ENCODE peak calls at places on chromosome 3, in nine cellular contexts. One of them, this sample, is unnamed.

GRCh38 chr3:69872783-69873378 is 126.7 kb upstream of the SAMMSON start:
- DNase-seq in brain microvascular endothelial cell: no peak
- DNase-seq in suprapubic skin: no peak
- DNase-seq in CD4-positive, alpha-beta memory T cell: no peak
- DNase-seq in CD8-positive, alpha-beta memory T cell: no peak
- DNase-seq in GM12878: no peak
- DNase-seq in right cardiac atrium: no peak
- DNase-seq in tibial artery: no peak
- DNase-seq in lung: no peak
- DNase-seq in this sample: no peak

GRCh38 chr3:111194048-111194447 is 122.4 kb downstream of the NECTIN3 start:
- DNase-seq in brain microvascular endothelial cell: no peak
- DNase-seq in suprapubic skin: no peak
- DNase-seq in CD4-positive, alpha-beta memory T cell: no peak
- DNase-seq in CD8-positive, alpha-beta memory T cell: no peak
- DNase-seq in GM12878: no peak
- DNase-seq in right cardiac atrium: no peak
- DNase-seq in tibial artery: no peak
- DNase-seq in lung: no peak
- DNase-seq in this sample: no peak

GRCh38 chr3:45711936-45712335 is 22.7 kb downstream of the SACM1L start:
- DNase-seq in brain microvascular endothelial cell: no peak
- DNase-seq in suprapubic skin: no peak
- DNase-seq in CD4-positive, alpha-beta memory T cell: no peak
- DNase-seq in CD8-positive, alpha-beta memory T cell: no peak
- DNase-seq in GM12878: no peak
- DNase-seq in right cardiac atrium: no peak
- DNase-seq in tibial artery: no peak
- DNase-seq in lung: no peak
- DNase-seq in this sample: no peak

GRCh38 chr3:195236801-195237570 is 34.0 kb downstream of the XXYLT1 start:
- DNase-seq in brain microvascular endothelial cell: no peak
- DNase-seq in suprapubic skin: peak
- DNase-seq in CD4-positive, alpha-beta memory T cell: no peak
- DNase-seq in CD8-positive, alpha-beta memory T cell: no peak
- DNase-seq in GM12878: no peak
- DNase-seq in right cardiac atrium: peak
- DNase-seq in tibial artery: no peak
- DNase-seq in lung: no peak
- DNase-seq in this sample: no peak

GRCh38 chr3:49454457-49454856 is 15.6 kb upstream of the DAG1 start:
- DNase-seq in brain microvascular endothelial cell: no peak
- DNase-seq in suprapubic skin: no peak
- DNase-seq in CD4-positive, alpha-beta memory T cell: no peak
- DNase-seq in CD8-positive, alpha-beta memory T cell: no peak
- DNase-seq in GM12878: no peak
- DNase-seq in right cardiac atrium: no peak
- DNase-seq in tibial artery: no peak
- DNase-seq in lung: no peak
- DNase-seq in this sample: no peak

GRCh38 chr3:58577269-58577821 is at the start of gene FAM107A:
- DNase-seq in brain microvascular endothelial cell: peak
- DNase-seq in suprapubic skin: peak
- DNase-seq in CD4-positive, alpha-beta memory T cell: no peak
- DNase-seq in CD8-positive, alpha-beta memory T cell: no peak
- DNase-seq in GM12878: no peak
- DNase-seq in right cardiac atrium: peak
- DNase-seq in tibial artery: peak
- DNase-seq in lung: peak
- DNase-seq in this sample: no peak

GRCh38 chr3:15510493-15510892 is 11.0 kb downstream of the COLQ start:
- DNase-seq in brain microvascular endothelial cell: no peak
- DNase-seq in suprapubic skin: no peak
- DNase-seq in CD4-positive, alpha-beta memory T cell: no peak
- DNase-seq in CD8-positive, alpha-beta memory T cell: no peak
- DNase-seq in GM12878: no peak
- DNase-seq in right cardiac atrium: no peak
- DNase-seq in tibial artery: no peak
- DNase-seq in lung: no peak
- DNase-seq in this sample: no peak

GRCh38 chr3:110094002-110094401 is 756.7 kb upstream of the DPPA4 start:
- DNase-seq in brain microvascular endothelial cell: no peak
- DNase-seq in suprapubic skin: no peak
- DNase-seq in CD4-positive, alpha-beta memory T cell: no peak
- DNase-seq in CD8-positive, alpha-beta memory T cell: no peak
- DNase-seq in GM12878: no peak
- DNase-seq in right cardiac atrium: no peak
- DNase-seq in tibial artery: no peak
- DNase-seq in lung: no peak
- DNase-seq in this sample: no peak

GRCh38 chr3:124832782-124833709 is 54.1 kb downstream of the ITGB5 start:
- DNase-seq in brain microvascular endothelial cell: peak
- DNase-seq in suprapubic skin: no peak
- DNase-seq in CD4-positive, alpha-beta memory T cell: no peak
- DNase-seq in CD8-positive, alpha-beta memory T cell: no peak
- DNase-seq in GM12878: no peak
- DNase-seq in right cardiac atrium: no peak
- DNase-seq in tibial artery: no peak
- DNase-seq in lung: no peak
- DNase-seq in this sample: no peak

DNA sequence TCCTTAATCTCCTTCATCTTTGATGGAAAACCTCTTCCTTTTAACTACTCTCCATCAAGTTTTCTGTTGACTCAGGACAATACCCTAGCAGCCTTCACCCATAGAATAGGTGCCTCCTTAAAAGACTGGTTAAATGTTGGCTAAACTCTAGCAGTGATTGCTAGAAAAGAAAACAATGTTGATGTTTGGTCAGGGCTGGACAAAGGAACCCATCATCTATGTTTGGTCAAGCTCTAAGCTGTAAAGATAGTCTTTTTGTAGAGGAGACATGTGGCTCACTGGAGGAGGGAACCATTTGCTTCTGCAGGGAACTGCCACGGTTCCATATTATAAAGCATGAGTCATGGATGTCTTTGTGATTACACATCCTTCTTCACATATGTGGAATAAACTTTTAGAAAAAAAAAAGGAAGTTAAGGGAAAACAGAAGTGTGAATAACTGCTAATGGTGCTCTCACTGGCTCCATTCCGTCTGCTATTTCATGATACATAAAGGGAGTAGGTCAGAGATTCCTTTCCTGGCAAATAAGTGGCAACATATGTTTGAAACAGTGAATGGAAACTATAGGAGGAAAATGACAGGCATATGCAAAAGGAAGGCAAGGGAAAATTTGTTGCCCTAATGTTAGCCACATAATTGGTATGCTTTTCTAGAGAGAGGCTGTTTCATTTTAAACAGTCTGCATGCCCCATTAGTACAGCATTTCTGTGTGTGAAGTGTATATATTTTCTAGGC is 78.2 kb downstream of the CMSS1 start:
- DNase-seq in brain microvascular endothelial cell: peak
- DNase-seq in suprapubic skin: no peak
- DNase-seq in CD4-positive, alpha-beta memory T cell: no peak
- DNase-seq in CD8-positive, alpha-beta memory T cell: no peak
- DNase-seq in GM12878: no peak
- DNase-seq in right cardiac atrium: no peak
- DNase-seq in tibial artery: no peak
- DNase-seq in lung: no peak
- DNase-seq in this sample: no peak
- H3K27ac ChIP-seq in brain microvascular endothelial cell: peak
- H3K27ac ChIP-seq in suprapubic skin: no peak
- H3K27ac ChIP-seq in CD4-positive, alpha-beta memory T cell: no peak
- H3K27ac ChIP-seq in CD8-positive, alpha-beta memory T cell: no peak
- H3K27ac ChIP-seq in GM12878: no peak
- H3K27ac ChIP-seq in right cardiac atrium: no peak
- H3K27ac ChIP-seq in tibial artery: no peak
- H3K27ac ChIP-seq in lung: no peak
- H3K27ac ChIP-seq in this sample: no peak

GRCh38 chr3:172586447-172586846 is 63.2 kb upstream of the TNFSF10 start:
- DNase-seq in brain microvascular endothelial cell: no peak
- DNase-seq in suprapubic skin: no peak
- DNase-seq in CD4-positive, alpha-beta memory T cell: no peak
- DNase-seq in CD8-positive, alpha-beta memory T cell: no peak
- DNase-seq in GM12878: no peak
- DNase-seq in right cardiac atrium: no peak
- DNase-seq in tibial artery: no peak
- DNase-seq in lung: no peak
- DNase-seq in this sample: peak
- H3K4me3 ChIP-seq in brain microvascular endothelial cell: no peak
- H3K4me3 ChIP-seq in suprapubic skin: no peak
- H3K4me3 ChIP-seq in CD4-positive, alpha-beta memory T cell: no peak
- H3K4me3 ChIP-seq in CD8-positive, alpha-beta memory T cell: no peak
- H3K4me3 ChIP-seq in GM12878: no peak
- H3K4me3 ChIP-seq in right cardiac atrium: peak
- H3K4me3 ChIP-seq in tibial artery: no peak
- H3K4me3 ChIP-seq in lung: no peak
- H3K4me3 ChIP-seq in this sample: no peak

GRCh38 chr3:128665362-128666021 is 14.9 kb upstream of the RPN1 start:
- DNase-seq in brain microvascular endothelial cell: no peak
- DNase-seq in suprapubic skin: no peak
- DNase-seq in CD4-positive, alpha-beta memory T cell: no peak
- DNase-seq in CD8-positive, alpha-beta memory T cell: no peak
- DNase-seq in GM12878: no peak
- DNase-seq in right cardiac atrium: no peak
- DNase-seq in tibial artery: no peak
- DNase-seq in lung: no peak
- DNase-seq in this sample: no peak
- H3K27ac ChIP-seq in brain microvascular endothelial cell: no peak
- H3K27ac ChIP-seq in suprapubic skin: no peak
- H3K27ac ChIP-seq in CD4-positive, alpha-beta memory T cell: no peak
- H3K27ac ChIP-seq in CD8-positive, alpha-beta memory T cell: no peak
- H3K27ac ChIP-seq in GM12878: no peak
- H3K27ac ChIP-seq in right cardiac atrium: no peak
- H3K27ac ChIP-seq in tibial artery: no peak
- H3K27ac ChIP-seq in lung: no peak
- H3K27ac ChIP-seq in this sample: no peak

DNA sequence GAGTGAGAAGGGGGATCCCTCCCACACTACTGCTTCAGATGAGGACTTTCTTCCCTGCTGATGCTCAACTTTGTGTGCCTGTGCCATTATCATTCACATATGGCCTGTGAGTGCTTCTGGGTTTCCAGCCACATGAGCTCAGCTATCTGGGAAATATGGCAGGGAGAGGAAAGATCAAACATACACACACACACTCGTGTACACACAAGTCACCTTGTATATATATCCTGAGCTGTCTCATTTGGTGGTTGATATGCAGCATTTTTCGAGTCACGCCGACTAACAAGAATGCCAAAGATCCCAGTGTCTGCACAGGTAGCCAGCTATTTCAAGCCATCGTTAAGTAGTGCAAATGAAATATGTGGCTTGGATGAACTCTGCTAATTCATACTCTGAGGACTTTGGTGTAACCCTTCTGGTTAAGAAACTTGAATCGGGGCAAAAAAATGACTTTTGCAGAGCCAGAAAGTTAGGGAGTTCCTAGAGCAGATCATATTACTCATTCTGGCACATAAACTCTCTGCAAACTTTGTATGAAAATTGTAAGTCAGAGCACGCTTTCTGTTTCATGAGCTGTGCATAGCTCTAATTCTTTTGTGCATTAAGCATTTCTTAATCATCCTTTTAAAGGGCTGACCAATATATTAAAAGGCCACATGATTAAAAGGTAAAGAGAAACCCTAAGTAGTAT is 24.9 kb upstream of the WNT5A start:
- DNase-seq in brain microvascular endothelial cell: no peak
- DNase-seq in suprapubic skin: no peak
- DNase-seq in CD4-positive, alpha-beta memory T cell: no peak
- DNase-seq in CD8-positive, alpha-beta memory T cell: no peak
- DNase-seq in GM12878: no peak
- DNase-seq in right cardiac atrium: no peak
- DNase-seq in tibial artery: no peak
- DNase-seq in lung: no peak
- DNase-seq in this sample: no peak
- H3K4me3 ChIP-seq in brain microvascular endothelial cell: no peak
- H3K4me3 ChIP-seq in suprapubic skin: no peak
- H3K4me3 ChIP-seq in CD4-positive, alpha-beta memory T cell: no peak
- H3K4me3 ChIP-seq in CD8-positive, alpha-beta memory T cell: no peak
- H3K4me3 ChIP-seq in GM12878: no peak
- H3K4me3 ChIP-seq in right cardiac atrium: no peak
- H3K4me3 ChIP-seq in tibial artery: no peak
- H3K4me3 ChIP-seq in lung: no peak
- H3K4me3 ChIP-seq in this sample: no peak

GRCh38 chr3:52289338-52289746 is 1.7 kb downstream of the GLYCTK start:
- DNase-seq in brain microvascular endothelial cell: no peak
- DNase-seq in suprapubic skin: no peak
- DNase-seq in CD4-positive, alpha-beta memory T cell: no peak
- DNase-seq in CD8-positive, alpha-beta memory T cell: no peak
- DNase-seq in GM12878: no peak
- DNase-seq in right cardiac atrium: no peak
- DNase-seq in tibial artery: no peak
- DNase-seq in lung: no peak
- DNase-seq in this sample: no peak
- H3K27ac ChIP-seq in brain microvascular endothelial cell: no peak
- H3K27ac ChIP-seq in suprapubic skin: no peak
- H3K27ac ChIP-seq in CD4-positive, alpha-beta memory T cell: no peak
- H3K27ac ChIP-seq in CD8-positive, alpha-beta memory T cell: no peak
- H3K27ac ChIP-seq in GM12878: no peak
- H3K27ac ChIP-seq in right cardiac atrium: no peak
- H3K27ac ChIP-seq in tibial artery: no peak
- H3K27ac ChIP-seq in lung: no peak
- H3K27ac ChIP-seq in this sample: no peak

This sample was measured in CD4-positive, CD25-positive, alpha-beta regulatory T cell.